ENCODE peak calls at places on chromosomes 4 and X, in eight cellular contexts. Z is AG09319; R is Calu3; A is activated CD8-positive, alpha-beta T cell treated with anti-CD3 and anti-CD28 coated beads for 36 hours; M is H9; K is left lung; G is endothelial cell; O is BE2C. E is an unnamed sample.
A peak's percentile ranks its signal among the peaks of the same experiment; 100 is the strongest.

GRCh38 chr4:154551872-154552686 is 1.9 kb upstream of the PLRG1 start:
- DNase-seq in Z (peak; percentile 50), R (peak; percentile 73), A (peak; percentile 81), M (peak; percentile 69), K (peak; percentile 64), G (peak; percentile 70), O (peak; percentile 72), E (peak; percentile 56)

GRCh38 chrX:125378205-125378604 is 58.5 kb downstream of the TEX13C start:
- DNase-seq in Z (no peak), R (no peak), A (no peak), M (no peak), K (no peak), G (no peak), O (no peak), E (no peak)

GRCh38 chrX:153687121-153688039 is at the start of gene SLC6A8:
- DNase-seq in Z (peak; percentile 15), R (peak; percentile 69), A (peak; percentile 37), M (peak; percentile 70), K (peak; percentile 67), G (peak; percentile 60), O (peak; percentile 77), E (peak; percentile 66)

GRCh38 chr4:148054275-148054674 is 322.4 kb downstream of the ARHGAP10 start:
- DNase-seq in Z (no peak), R (peak; percentile 12), A (peak; percentile 21), M (no peak), K (no peak), G (no peak), O (peak; percentile 56), E (no peak)

GRCh38 chr4:133498149-133498548 is 349.1 kb downstream of the PCDH10 start:
- DNase-seq in Z (no peak), R (no peak), A (no peak), M (no peak), K (no peak), G (no peak), O (no peak), E (no peak)

GRCh38 chr4:121791481-121791880 is 9.6 kb upstream of the EXOSC9 start:
- DNase-seq in Z (no peak), R (no peak), A (no peak), M (no peak), K (no peak), G (no peak), O (no peak), E (no peak)

GRCh38 chr4:156829194-156829593 is 142.4 kb downstream of the PDGFC start:
- DNase-seq in Z (peak; percentile 43), R (no peak), A (no peak), M (no peak), K (no peak), G (no peak), O (no peak), E (no peak)

GRCh38 chrX:108270739-108271396 is 167.4 kb downstream of the COL4A6 start:
- DNase-seq in Z (no peak), R (no peak), A (no peak), M (no peak), K (no peak), G (no peak), O (no peak), E (no peak)

GRCh38 chrX:20197641-20198210 is 56.1 kb upstream of the EIF1AX start:
- DNase-seq in Z (no peak), R (no peak), A (no peak), M (no peak), K (no peak), G (no peak), O (no peak), E (no peak)

GRCh38 chrX:40175416-40176255 is 77.9 kb upstream of the BCOR start:
- DNase-seq in Z (no peak), R (peak; percentile 50), A (peak; percentile 80), M (peak; percentile 69), K (peak; percentile 84), G (peak; percentile 31), O (peak; percentile 72), E (peak; percentile 73)

GRCh38 chr4:78551420-78552351 is at the start of gene ANXA3:
- DNase-seq in Z (no peak), R (peak; percentile 77), A (peak; percentile 36), M (peak; percentile 76), K (peak; percentile 76), G (peak; percentile 33), O (peak; percentile 35), E (peak; percentile 57)

GRCh38 chr4:99943904-99944437 is 2.4 kb downstream of the DNAJB14 start:
- DNase-seq in Z (no peak), R (no peak), A (no peak), M (no peak), K (no peak), G (no peak), O (no peak), E (no peak)

GRCh38 chr4:169249214-169249973 is 21.4 kb downstream of the SH3RF1 start:
- DNase-seq in Z (no peak), R (no peak), A (no peak), M (no peak), K (no peak), G (no peak), O (no peak), E (no peak)

GRCh38 chr4:153245775-153246174 is 41.5 kb downstream of the TRIM2 start:
- DNase-seq in Z (no peak), R (no peak), A (no peak), M (no peak), K (no peak), G (no peak), O (no peak), E (no peak)

GRCh38 chr4:137674066-137674465 is 141.8 kb upstream of the PCDH18 start:
- DNase-seq in Z (no peak), R (no peak), A (no peak), M (no peak), K (no peak), G (no peak), O (no peak), E (no peak)

DNA sequence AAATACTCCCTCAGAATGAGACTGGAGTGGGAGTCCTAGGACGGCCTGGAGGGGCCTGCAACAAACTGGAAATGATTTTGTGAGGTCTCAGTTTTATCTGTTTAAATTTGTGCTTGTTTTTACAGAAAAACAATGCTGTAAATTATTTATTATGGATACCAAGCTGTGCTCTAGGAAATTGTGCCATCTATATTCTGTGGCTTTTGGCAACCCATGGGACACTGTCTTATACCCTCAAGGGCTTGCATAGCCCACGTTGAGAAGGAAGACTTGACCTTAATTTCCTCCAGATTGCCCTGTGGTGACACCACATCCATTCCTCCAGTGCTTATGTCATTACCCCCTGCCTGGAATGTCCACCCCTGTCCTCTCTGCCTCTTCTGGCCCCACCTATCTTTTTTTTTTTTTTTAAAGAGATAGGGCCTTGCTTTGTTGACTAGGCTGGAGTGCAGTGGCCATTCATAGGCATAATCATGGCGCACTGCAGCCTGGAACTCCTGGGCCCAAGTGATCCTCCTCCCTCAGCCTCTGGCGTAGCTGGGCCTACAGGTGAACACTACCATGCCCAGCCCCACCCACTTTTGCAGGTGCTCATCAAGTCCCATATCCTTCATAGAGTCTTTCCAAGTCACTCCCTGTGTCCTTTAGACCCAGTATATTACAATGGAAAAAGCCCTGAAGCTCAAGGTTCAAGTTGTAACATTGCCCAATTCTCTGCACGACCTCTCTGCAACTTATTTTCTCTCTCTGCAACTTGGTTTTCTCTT is 77.4 kb downstream of the HPRT1 start:
- DNase-seq in Z (no peak), R (no peak), A (no peak), M (no peak), K (no peak), G (no peak), O (no peak), E (no peak)
- TF ChIP-seq CTCF in Z (no peak), R (no peak), A (no peak), M (no peak), K (no peak), G (no peak), O (no peak), E (no peak)

DNA sequence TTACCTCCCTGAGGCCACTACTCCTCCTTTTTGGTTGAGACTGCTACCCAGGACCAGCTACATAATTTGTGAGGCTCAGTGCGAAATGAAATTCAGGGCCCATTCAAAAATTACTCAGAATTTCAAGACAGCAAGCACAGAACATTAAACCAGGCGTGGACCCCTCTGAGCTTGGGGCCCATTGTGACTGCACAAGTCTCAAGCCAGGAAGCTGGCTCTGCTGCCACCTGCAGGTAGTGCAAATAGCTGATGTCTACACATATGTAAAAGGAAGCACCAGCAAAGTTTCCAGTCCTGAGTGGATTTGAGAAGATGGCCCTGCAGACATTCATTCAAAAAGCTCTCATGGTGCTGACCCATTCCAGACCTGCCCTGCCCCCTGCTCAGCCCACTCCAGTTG is 213.4 kb upstream of the LNX1 start:
- DNase-seq in Z (no peak), R (peak; percentile 54), A (peak; percentile 59), M (peak; percentile 48), K (peak; percentile 46), G (no peak), O (peak; percentile 40), E (peak; percentile 36)
- TF ChIP-seq CTCF in Z (peak; percentile 10), R (no peak), A (peak; percentile 54), M (peak; percentile 69), K (peak; percentile 31), G (peak; percentile 44), O (peak; percentile 53), E (peak; percentile 72)

DNA sequence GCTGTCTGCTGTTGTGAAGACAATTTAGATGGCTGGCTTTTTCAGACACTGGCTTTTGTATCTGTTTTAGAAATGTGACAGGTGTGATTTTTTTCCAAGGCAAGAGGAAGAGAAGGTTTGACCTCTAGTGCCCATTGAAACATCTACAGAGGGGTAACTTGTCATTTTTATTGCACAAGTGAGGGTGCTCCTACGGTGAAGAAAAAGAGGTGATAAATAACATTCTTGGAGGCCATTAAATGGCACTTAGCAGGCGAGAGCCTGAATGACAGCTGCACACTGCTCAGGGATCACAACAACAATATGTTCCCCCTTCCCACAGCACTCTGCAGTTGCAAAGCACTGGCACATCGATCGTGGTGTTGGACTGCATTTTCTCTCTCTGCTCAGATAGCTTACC is 23.0 kb downstream of the FAM184B start:
- DNase-seq in Z (no peak), R (no peak), A (no peak), M (no peak), K (no peak), G (no peak), O (no peak), E (no peak)
- TF ChIP-seq CTCF in Z (no peak), R (no peak), A (no peak), M (no peak), K (no peak), G (no peak), O (no peak), E (no peak)

GRCh38 chrX:98448524-98448923 is 1564.8 kb downstream of the RPA4 start:
- DNase-seq in Z (no peak), R (no peak), A (no peak), M (peak; percentile 59), K (no peak), G (no peak), O (no peak), E (no peak)

DNA sequence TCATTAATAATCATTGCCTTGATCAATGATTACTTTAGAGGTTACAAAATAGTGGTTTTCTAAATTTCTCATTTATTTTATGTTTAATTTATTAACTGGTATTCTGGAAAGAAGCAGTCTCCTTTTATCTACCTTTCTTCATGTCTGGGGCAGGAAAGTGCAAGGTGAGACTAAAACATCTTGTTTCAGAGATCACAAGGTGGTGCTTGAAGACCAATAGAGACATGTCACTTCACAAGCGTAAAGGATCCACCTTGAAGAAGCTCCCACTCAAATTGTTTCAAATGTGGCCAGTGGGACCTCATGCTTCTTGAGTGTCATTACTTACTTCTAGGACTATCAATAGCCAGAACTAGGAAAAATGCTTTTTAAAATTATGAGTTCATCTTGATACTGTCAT is 1568.7 kb downstream of the RPA4 start:
- DNase-seq in Z (no peak), R (no peak), A (no peak), M (no peak), K (no peak), G (no peak), O (no peak), E (no peak)
- TF ChIP-seq CTCF in Z (no peak), R (no peak), A (no peak), M (peak; percentile 36), K (no peak), G (no peak), O (no peak), E (no peak)